ENCODE peak calls at places on chromosomes 2 and 18, in seven cellular contexts. Q is CD8-positive, alpha-beta T cell; D is activated CD4-positive, alpha-beta T cell treated with anti-CD3 and anti-CD28 coated beads for 36 hours; O is body of pancreas; T is naive B cell; P is right lobe of liver; S is aorta. N is an unnamed sample.
A peak's percentile ranks its signal among the peaks of the same experiment; 100 is the strongest.

GRCh38 chr18:11860594-11861450 is 9.6 kb downstream of the CHMP1B start:
- ATAC-seq in Q (no peak), D (no peak), O (no peak), T (no peak), P (no peak), S (no peak), N (no peak)

GRCh38 chr18:8745355-8746014 is 40.1 kb downstream of the MTCL1 start:
- ATAC-seq in Q (no peak), D (no peak), O (no peak), T (peak; percentile 26), P (no peak), S (no peak), N (no peak)

GRCh38 chr18:50558948-50559749 is 738 bp upstream of the MAPK4 start:
- ATAC-seq in Q (no peak), D (no peak), O (no peak), T (no peak), P (peak; percentile 24), S (peak; percentile 10), N (no peak)

GRCh38 chr2:138485019-138485418 is 16.6 kb upstream of the SPOPL start:
- ATAC-seq in Q (no peak), D (no peak), O (no peak), T (no peak), P (no peak), S (no peak), N (no peak)

GRCh38 chr2:45874324-45874723 is 222.8 kb downstream of the PRKCE start:
- ATAC-seq in Q (no peak), D (no peak), O (peak; percentile 98), T (no peak), P (peak; percentile 57), S (peak; percentile 88), N (no peak)

GRCh38 chr18:7571626-7572025 is 4.5 kb downstream of the PTPRM start:
- ATAC-seq in Q (no peak), D (no peak), O (no peak), T (no peak), P (no peak), S (no peak), N (no peak)

GRCh38 chr2:235803028-235803427 is 309.2 kb downstream of the AGAP1 start:
- ATAC-seq in Q (no peak), D (no peak), O (no peak), T (no peak), P (no peak), S (no peak), N (no peak)

GRCh38 chr2:204885747-204886146 is 340.5 kb downstream of the PARD3B start:
- ATAC-seq in Q (no peak), D (no peak), O (no peak), T (no peak), P (no peak), S (no peak), N (peak; percentile 47)

GRCh38 chr2:99476629-99477028 is 13.2 kb downstream of the REV1 start:
- ATAC-seq in Q (no peak), D (no peak), O (no peak), T (no peak), P (peak; percentile 87), S (no peak), N (no peak)

N was measured in SK-N-SH treated with all-trans-retinoic acid at 6 μM for 48 hours.